ENCODE peak calls at places on chromosomes 12 and 14, in nine cellular contexts. One of them, this sample, is unnamed.

GRCh38 chr14:65356327-65356836 is 56.1 kb upstream of the FUT8 start:
- DNase-seq in SW480: peak
- DNase-seq in hippocampal formation: no peak
- DNase-seq in psoas muscle: no peak
- DNase-seq in lung: no peak
- DNase-seq in H4: peak
- DNase-seq in RWPE1: peak
- DNase-seq in heart left ventricle: no peak
- DNase-seq in sciatic nerve: no peak
- DNase-seq in this sample: peak

GRCh38 chr12:96408993-96409392 is 8.8 kb upstream of the CDK17 start:
- DNase-seq in SW480: no peak
- DNase-seq in hippocampal formation: no peak
- DNase-seq in psoas muscle: no peak
- DNase-seq in lung: no peak
- DNase-seq in H4: no peak
- DNase-seq in RWPE1: no peak
- DNase-seq in heart left ventricle: no peak
- DNase-seq in sciatic nerve: no peak
- DNase-seq in this sample: no peak

GRCh38 chr12:79782197-79782890 is 91.6 kb upstream of the PAWR start:
- DNase-seq in SW480: no peak
- DNase-seq in hippocampal formation: no peak
- DNase-seq in psoas muscle: no peak
- DNase-seq in lung: no peak
- DNase-seq in H4: peak
- DNase-seq in RWPE1: no peak
- DNase-seq in heart left ventricle: no peak
- DNase-seq in sciatic nerve: no peak
- DNase-seq in this sample: no peak

GRCh38 chr12:89671469-89671868 is 37.2 kb downstream of the ATP2B1 start:
- DNase-seq in SW480: no peak
- DNase-seq in hippocampal formation: no peak
- DNase-seq in psoas muscle: no peak
- DNase-seq in lung: no peak
- DNase-seq in H4: peak
- DNase-seq in RWPE1: no peak
- DNase-seq in heart left ventricle: no peak
- DNase-seq in sciatic nerve: no peak
- DNase-seq in this sample: no peak

GRCh38 chr14:66698503-66698902 is 190.6 kb downstream of the GPHN start:
- DNase-seq in SW480: no peak
- DNase-seq in hippocampal formation: no peak
- DNase-seq in psoas muscle: no peak
- DNase-seq in lung: no peak
- DNase-seq in H4: no peak
- DNase-seq in RWPE1: no peak
- DNase-seq in heart left ventricle: no peak
- DNase-seq in sciatic nerve: no peak
- DNase-seq in this sample: no peak

GRCh38 chr14:106528717-106529116 is 1002.3 kb downstream of the TMEM121 start:
- DNase-seq in SW480: no peak
- DNase-seq in hippocampal formation: no peak
- DNase-seq in psoas muscle: no peak
- DNase-seq in lung: no peak
- DNase-seq in H4: no peak
- DNase-seq in RWPE1: no peak
- DNase-seq in heart left ventricle: no peak
- DNase-seq in sciatic nerve: no peak
- DNase-seq in this sample: no peak

GRCh38 chr12:79687711-79688270 is 3.0 kb downstream of the PAWR start:
- DNase-seq in SW480: peak
- DNase-seq in hippocampal formation: no peak
- DNase-seq in psoas muscle: no peak
- DNase-seq in lung: no peak
- DNase-seq in H4: no peak
- DNase-seq in RWPE1: no peak
- DNase-seq in heart left ventricle: no peak
- DNase-seq in sciatic nerve: no peak
- DNase-seq in this sample: no peak

GRCh38 chr12:16291032-16291431 is 13.5 kb upstream of the SLC15A5 start:
- DNase-seq in SW480: no peak
- DNase-seq in hippocampal formation: no peak
- DNase-seq in psoas muscle: no peak
- DNase-seq in lung: no peak
- DNase-seq in H4: no peak
- DNase-seq in RWPE1: no peak
- DNase-seq in heart left ventricle: no peak
- DNase-seq in sciatic nerve: no peak
- DNase-seq in this sample: no peak

GRCh38 chr14:20469890-20470858 is 968 bp downstream of the PNP start:
- DNase-seq in SW480: peak
- DNase-seq in hippocampal formation: no peak
- DNase-seq in psoas muscle: no peak
- DNase-seq in lung: peak
- DNase-seq in H4: peak
- DNase-seq in RWPE1: peak
- DNase-seq in heart left ventricle: no peak
- DNase-seq in sciatic nerve: no peak
- DNase-seq in this sample: peak

GRCh38 chr12:114931025-114931424 is 247.1 kb upstream of the TBX3 start:
- DNase-seq in SW480: no peak
- DNase-seq in hippocampal formation: no peak
- DNase-seq in psoas muscle: no peak
- DNase-seq in lung: no peak
- DNase-seq in H4: no peak
- DNase-seq in RWPE1: no peak
- DNase-seq in heart left ventricle: no peak
- DNase-seq in sciatic nerve: no peak
- DNase-seq in this sample: no peak

This sample was measured in stomach.